ENCODE peak calls at places on chromosomes 4 and X, in four cellular contexts. F, H, T and P are unnamed samples.

GRCh38 chr4:52091811-52092210 is 40.7 kb downstream of the SPATA18 start:
- DNase-seq in F (peak; percentile 21), H (no peak), T (no peak), P (no peak)

GRCh38 chr4:149897784-149898183 is 82.1 kb upstream of the IQCM start:
- DNase-seq in F (no peak), H (no peak), T (no peak), P (no peak)

GRCh38 chrX:1435241-1435900 is 17.3 kb downstream of the ASMTL start:
- DNase-seq in F (no peak), H (no peak), T (peak; percentile 40), P (no peak)

GRCh38 chr4:87032884-87033533 is 98.2 kb downstream of the AFF1 start:
- DNase-seq in F (peak; percentile 42), H (no peak), T (no peak), P (no peak)

GRCh38 chr4:187380181-187380581 is 615.4 kb upstream of the ZFP42 start:
- DNase-seq in F (no peak), H (no peak), T (no peak), P (no peak)

GRCh38 chrX:15483897-15484296 is 9.2 kb downstream of the PIR start:
- DNase-seq in F (no peak), H (no peak), T (no peak), P (no peak)

GRCh38 chrX:45888518-45888917 is 656.7 kb downstream of the ZNF674 start:
- DNase-seq in F (no peak), H (no peak), T (no peak), P (no peak)

GRCh38 chrX:153554519-153555167 is 37.2 kb downstream of the ATP2B3 start:
- DNase-seq in F (peak; percentile 13), H (peak; percentile 53), T (no peak), P (peak; percentile 41)

GRCh38 chr4:21921526-21922180 is 26.9 kb downstream of the KCNIP4 start:
- DNase-seq in F (no peak), H (no peak), T (no peak), P (no peak)

GRCh38 chrX:45344597-45344996 is 143.9 kb upstream of the DIPK2B start:
- DNase-seq in F (no peak), H (no peak), T (no peak), P (no peak)

GRCh38 chr4:76569225-76569624 is 134.2 kb downstream of the SHROOM3 start:
- DNase-seq in F (no peak), H (no peak), T (no peak), P (no peak)

GRCh38 chr4:48693856-48694574 is 86.1 kb downstream of the FRYL start:
- DNase-seq in F (no peak), H (no peak), T (no peak), P (no peak)
- H3K4me3 ChIP-seq in F (no peak overlapping the region), H (no peak overlapping the region), T (no peak overlapping the region), P (no peak overlapping the region)

DNA sequence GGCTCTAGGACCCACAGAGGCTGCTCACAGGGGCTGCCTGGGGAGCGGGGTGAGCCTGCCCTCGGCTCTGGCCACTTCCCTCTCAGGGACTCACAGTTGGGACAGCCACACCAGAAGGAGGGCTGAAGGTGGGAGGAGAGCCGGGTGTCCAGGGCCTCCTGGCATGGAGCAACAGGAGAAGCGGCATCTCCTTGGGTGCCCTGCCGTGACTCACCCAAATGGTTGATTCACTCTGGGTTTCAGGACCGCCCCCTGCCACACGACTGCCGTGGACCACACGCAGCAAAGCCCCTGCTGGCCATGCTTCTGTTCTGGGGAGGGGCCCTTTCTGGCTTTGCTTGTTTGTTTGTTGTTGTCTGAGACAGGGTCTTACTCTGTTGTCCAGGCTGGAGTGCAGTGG is 86.0 kb upstream of the AFAP1 start:
- DNase-seq in F (no peak), H (no peak), T (no peak), P (no peak)
- H3K27ac ChIP-seq in F (no peak overlapping the region), H (no peak overlapping the region), T (no peak overlapping the region), P (no peak overlapping the region)

GRCh38 chr4:55947912-55948725 is 626 bp upstream of the CEP135 start:
- DNase-seq in F (peak; percentile 93), H (peak; percentile 33), T (no peak), P (no peak)
- H3K4me3 ChIP-seq in F (peak overlapping the region; percentile 79), H (peak overlapping the region; percentile 86), T (peak overlapping the region; percentile 70), P (peak overlapping the region; percentile 79)

GRCh38 chr4:2364654-2365053 is 53.8 kb downstream of the ZFYVE28 start:
- DNase-seq in F (no peak), H (peak; percentile 56), T (peak; percentile 68), P (no peak)
- H3K27ac ChIP-seq in F (no peak overlapping the region), H (peak overlapping the region; percentile 65), T (no peak overlapping the region), P (peak overlapping the region; percentile 25)

GRCh38 chrX:101079223-101079622 is 544 bp downstream of the TMEM35A start:
- DNase-seq in F (no peak), H (no peak), T (no peak), P (no peak)
- H3K4me3 ChIP-seq in F (peak overlapping the region; percentile 73), H (no peak overlapping the region), T (peak overlapping the region; percentile 33), P (no peak overlapping the region)

DNA sequence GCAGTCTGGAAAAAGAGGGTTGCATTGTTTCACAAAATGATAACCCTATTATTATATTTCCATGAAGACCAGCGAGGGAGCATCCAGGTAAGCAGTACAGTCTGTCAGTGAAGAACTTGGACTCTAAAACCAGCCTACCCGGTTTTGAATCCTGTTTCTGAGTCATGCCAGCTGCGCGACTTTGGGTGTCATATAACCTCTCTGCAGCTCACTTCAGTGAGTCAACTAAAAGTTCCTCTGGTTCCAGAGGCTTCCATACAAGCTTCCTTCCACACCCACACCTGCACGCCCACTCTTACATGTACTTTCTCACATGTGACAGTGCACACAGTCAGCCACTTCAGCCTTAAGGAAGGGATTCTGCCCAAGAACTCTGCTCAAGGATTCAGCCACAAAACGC is 49.8 kb upstream of the PRPS2 start:
- DNase-seq in F (no peak), H (no peak), T (no peak), P (no peak)
- H3K27ac ChIP-seq in F (no peak overlapping the region), H (no peak overlapping the region), T (no peak overlapping the region), P (no peak overlapping the region)

GRCh38 chr4:8439914-8440490 is 521 bp downstream of the ACOX3 start:
- DNase-seq in F (no peak), H (no peak), T (no peak), P (no peak)

GRCh38 chr4:8441499-8442091 is 1.0 kb downstream of the TRMT44 start:
- DNase-seq in F (no peak), H (no peak), T (no peak), P (no peak)

GRCh38 chr4:8440491-8441311 is at the start of the genes ACOX3 and TRMT44:
- DNase-seq in F (peak; percentile 74), H (peak; percentile 94), T (peak; percentile 92), P (peak; percentile 97)

GRCh38 chr4:8439168-8439567 is 1.4 kb downstream of the ACOX3 start:
- DNase-seq in F (no peak), H (no peak), T (no peak), P (no peak)

GRCh38 chr4:8438743-8439142 is 1.8 kb downstream of the ACOX3 start:
- DNase-seq in F (no peak), H (no peak), T (no peak), P (no peak)
- H3K4me3 ChIP-seq in F (no peak overlapping the region), H (no peak overlapping the region), T (no peak overlapping the region), P (no peak overlapping the region)